ENCODE peak calls at places on chromosomes 13 and 19, in eight cellular contexts. O is K562, D is stomach, R is upper lobe of left lung, G is tibial nerve, H is sigmoid colon, M is transverse colon, L is A549. S is an unnamed sample.

GRCh38 chr19:46716013-46716671 is 772 bp downstream of the PRKD2 start:
- DNase-seq in O (peak), D (peak), R (no peak), G (no peak), H (peak), M (peak), L (no peak), S (no peak)

GRCh38 chr13:93552596-93552995 is 326.0 kb downstream of the GPC6 start:
- DNase-seq in O (no peak), D (no peak), R (no peak), G (no peak), H (no peak), M (no peak), L (no peak), S (no peak)

GRCh38 chr19:44848036-44848804 is 2.1 kb downstream of the NECTIN2 start:
- DNase-seq in O (peak), D (no peak), R (no peak), G (no peak), H (peak), M (no peak), L (no peak), S (peak)

GRCh38 chr13:112812306-112813034 is 122.6 kb downstream of the ATP11A start:
- DNase-seq in O (no peak), D (peak), R (no peak), G (no peak), H (peak), M (no peak), L (no peak), S (no peak)

GRCh38 chr19:30665449-30665848 is 293.3 kb downstream of the ZNF536 start:
- DNase-seq in O (no peak), D (no peak), R (no peak), G (no peak), H (no peak), M (no peak), L (no peak), S (no peak)

GRCh38 chr19:4390017-4390861 is 10.1 kb downstream of the SH3GL1 start:
- DNase-seq in O (no peak), D (no peak), R (peak), G (no peak), H (no peak), M (peak), L (no peak), S (no peak)

GRCh38 chr19:11225815-11226214 is 13.6 kb upstream of the ANGPTL8 start:
- DNase-seq in O (no peak), D (no peak), R (no peak), G (no peak), H (no peak), M (no peak), L (no peak), S (no peak)

GRCh38 chr13:113164492-113164891 is 6.0 kb downstream of the PROZ start:
- DNase-seq in O (no peak), D (no peak), R (no peak), G (no peak), H (no peak), M (no peak), L (no peak), S (no peak)

GRCh38 chr13:31029129-31029528 is 96.7 kb downstream of the TEX26 start:
- DNase-seq in O (no peak), D (no peak), R (no peak), G (no peak), H (no peak), M (no peak), L (no peak), S (no peak)

GRCh38 chr19:11692127-11692790 is 46.5 kb downstream of the ZNF823 start:
- DNase-seq in O (no peak), D (no peak), R (no peak), G (no peak), H (no peak), M (no peak), L (no peak), S (no peak)

GRCh38 chr19:32916969-32917611 is 47.5 kb upstream of the SLC7A9 start:
- DNase-seq in O (no peak), D (no peak), R (no peak), G (no peak), H (no peak), M (no peak), L (no peak), S (no peak)

GRCh38 chr13:29502391-29503008 is 93.0 kb downstream of the SLC7A1 start:
- DNase-seq in O (no peak), D (no peak), R (no peak), G (no peak), H (no peak), M (no peak), L (no peak), S (no peak)

GRCh38 chr19:50300814-50301606 is 28.2 kb downstream of the KCNC3 start:
- DNase-seq in O (no peak), D (no peak), R (no peak), G (no peak), H (no peak), M (no peak), L (peak), S (no peak)

GRCh38 chr13:113083022-113083373 is 22.6 kb upstream of the F7 start:
- DNase-seq in O (no peak), D (no peak), R (peak), G (no peak), H (no peak), M (no peak), L (no peak), S (no peak)

GRCh38 chr13:25384747-25385270 is 13.0 kb downstream of the ATP8A2 start:
- DNase-seq in O (no peak), D (no peak), R (no peak), G (no peak), H (no peak), M (no peak), L (no peak), S (no peak)

DNA sequence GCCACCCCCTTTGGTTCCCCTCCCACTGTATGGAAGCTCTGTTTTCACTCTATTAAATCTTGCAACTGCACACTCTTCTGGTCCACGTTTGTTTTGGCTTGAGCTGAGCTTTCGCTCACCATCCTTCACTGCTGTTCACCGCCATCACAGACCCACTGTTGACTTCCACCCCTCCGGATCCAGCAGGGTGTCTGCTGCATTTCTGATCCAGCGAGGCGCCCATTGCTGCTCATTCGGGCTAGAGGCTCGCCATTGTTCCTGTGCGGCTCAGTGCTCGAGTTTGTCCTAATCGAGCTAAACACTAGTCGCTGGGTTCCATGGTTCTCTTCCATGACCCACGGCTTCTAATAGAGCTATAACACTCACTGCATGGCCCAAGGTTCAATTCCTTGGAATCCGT is 42.7 kb downstream of the ACTN4 start:
- DNase-seq in O (no peak), D (no peak), R (no peak), G (no peak), H (no peak), M (no peak), L (no peak), S (no peak)
- H3K4me3 ChIP-seq in O (no peak), D (no peak), R (no peak), G (no peak), H (no peak), M (no peak), L (no peak), S (no peak)

GRCh38 chr13:27151798-27152599 is 19.6 kb downstream of the USP12 start:
- DNase-seq in O (no peak), D (no peak), R (no peak), G (no peak), H (no peak), M (no peak), L (no peak), S (no peak)

GRCh38 chr13:27148900-27149299 is 22.7 kb downstream of the USP12 start:
- DNase-seq in O (no peak), D (no peak), R (no peak), G (no peak), H (no peak), M (no peak), L (no peak), S (no peak)

GRCh38 chr13:27141746-27142145 is 29.9 kb downstream of the USP12 start:
- DNase-seq in O (peak), D (no peak), R (no peak), G (no peak), H (no peak), M (no peak), L (no peak), S (no peak)

GRCh38 chr13:27149702-27150101 is 21.9 kb downstream of the USP12 start:
- DNase-seq in O (no peak), D (no peak), R (no peak), G (no peak), H (no peak), M (no peak), L (no peak), S (no peak)

GRCh38 chr13:27147530-27148170 is 24.0 kb downstream of the USP12 start:
- DNase-seq in O (no peak), D (no peak), R (no peak), G (no peak), H (no peak), M (no peak), L (no peak), S (no peak)
- TF ChIP-seq EP300 in O (no peak), D (no peak), R (no peak), G (no peak), H (no peak), M (no peak), L (no peak), S (no peak)

DNA sequence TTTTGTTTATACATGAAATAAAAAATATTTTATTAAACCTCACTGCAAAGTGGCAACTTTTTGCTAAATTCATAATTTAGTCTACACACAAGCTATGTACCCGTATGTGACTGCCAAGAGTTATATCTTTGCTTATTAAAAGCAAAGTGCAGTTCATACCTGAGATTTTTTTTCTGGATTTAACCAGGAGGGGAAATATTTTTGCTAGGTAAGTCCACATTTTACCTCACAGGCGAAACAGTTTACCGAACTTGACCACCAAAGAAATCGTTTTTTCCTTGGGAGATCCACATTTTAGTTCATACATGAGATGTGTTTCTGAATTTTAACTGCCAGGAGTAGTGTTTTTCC is 12.2 kb upstream of the JSRP1 start:
- DNase-seq in O (no peak), D (no peak), R (no peak), G (no peak), H (no peak), M (no peak), L (no peak), S (no peak)
- H3K4me3 ChIP-seq in O (peak), D (peak), R (peak), G (no peak), H (no peak), M (peak), L (peak), S (peak)

GRCh38 chr19:38046254-38047047 is 139.4 kb downstream of the SIPA1L3 start:
- DNase-seq in O (no peak), D (peak), R (no peak), G (no peak), H (no peak), M (peak), L (no peak), S (no peak)

GRCh38 chr19:38049105-38049649 is 142.2 kb downstream of the SIPA1L3 start:
- DNase-seq in O (no peak), D (peak), R (no peak), G (no peak), H (no peak), M (peak), L (no peak), S (no peak)

GRCh38 chr19:38047641-38048040 is 140.6 kb downstream of the SIPA1L3 start:
- DNase-seq in O (no peak), D (no peak), R (peak), G (no peak), H (no peak), M (no peak), L (no peak), S (no peak)

GRCh38 chr19:38045554-38046253 is 138.7 kb downstream of the SIPA1L3 start:
- DNase-seq in O (no peak), D (no peak), R (no peak), G (no peak), H (no peak), M (no peak), L (no peak), S (no peak)

DNA sequence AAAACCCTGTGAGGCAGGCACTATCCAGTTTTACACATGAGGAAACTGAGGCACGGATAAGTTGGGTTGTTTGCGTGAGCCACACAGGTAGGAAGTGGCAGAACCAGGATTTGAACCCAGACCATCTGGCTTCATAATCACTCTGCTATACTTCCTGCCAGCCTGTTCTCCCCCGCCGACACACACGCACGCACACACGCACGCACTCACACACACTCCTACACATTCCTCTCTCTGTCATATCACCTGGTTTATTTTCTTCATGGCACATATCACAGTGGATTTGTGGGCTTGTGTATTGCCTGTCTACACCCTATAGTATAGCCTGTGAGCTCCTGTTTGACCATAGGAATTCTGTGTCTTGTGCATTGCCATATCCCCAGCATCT is 140.0 kb downstream of the SIPA1L3 start:
- DNase-seq in O (no peak), D (no peak), R (no peak), G (no peak), H (no peak), M (no peak), L (peak), S (no peak)
- TF ChIP-seq EP300 in O (no peak), D (no peak), R (no peak), G (no peak), H (no peak), M (no peak), L (no peak), S (no peak)

GRCh38 chr19:39825093-39825463 is 8.9 kb downstream of the DYRK1B start:
- DNase-seq in O (no peak), D (no peak), R (peak), G (no peak), H (no peak), M (no peak), L (no peak), S (no peak)
- H3K4me3 ChIP-seq in O (no peak), D (peak), R (no peak), G (peak), H (peak), M (no peak), L (no peak), S (no peak)

DNA sequence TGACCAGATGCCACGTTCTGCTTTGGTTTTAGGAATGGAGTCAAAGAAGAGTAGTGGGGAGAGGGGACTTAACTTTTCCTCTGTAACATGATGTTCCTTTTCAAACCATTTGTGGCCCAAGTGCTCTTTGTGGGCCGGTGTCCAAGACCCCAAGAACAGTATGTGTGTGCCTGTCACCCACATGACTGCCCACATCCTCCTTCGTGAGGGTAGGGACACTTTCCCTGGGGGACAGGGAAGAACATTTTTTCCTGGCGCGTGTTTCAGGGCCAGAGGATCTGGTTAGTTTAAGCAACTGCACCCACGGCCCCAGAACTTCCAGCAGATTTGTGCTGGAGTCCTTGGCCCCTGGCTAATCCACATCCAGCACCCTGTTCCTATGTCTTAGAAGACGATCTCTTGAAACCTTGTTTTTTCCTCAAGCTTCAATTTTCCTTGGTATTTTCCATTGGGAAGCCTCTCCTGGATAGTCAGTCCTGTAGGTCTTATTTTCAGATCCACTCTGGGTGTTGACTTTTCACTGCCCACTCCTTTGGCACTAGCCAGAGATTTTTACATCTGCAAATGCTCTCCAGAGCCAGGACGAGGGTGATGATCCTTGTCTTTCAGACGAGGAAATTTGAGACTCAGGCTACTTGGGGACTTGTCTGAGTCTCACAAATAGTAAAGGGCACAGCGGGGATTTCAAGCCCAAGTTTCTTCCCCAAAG is 10.8 kb upstream of the CCDC97 start:
- DNase-seq in O (no peak), D (no peak), R (no peak), G (peak), H (peak), M (peak), L (no peak), S (no peak)
- TF ChIP-seq EP300 in O (no peak), D (no peak), R (peak), G (peak), H (no peak), M (peak), L (no peak), S (no peak)

DNA sequence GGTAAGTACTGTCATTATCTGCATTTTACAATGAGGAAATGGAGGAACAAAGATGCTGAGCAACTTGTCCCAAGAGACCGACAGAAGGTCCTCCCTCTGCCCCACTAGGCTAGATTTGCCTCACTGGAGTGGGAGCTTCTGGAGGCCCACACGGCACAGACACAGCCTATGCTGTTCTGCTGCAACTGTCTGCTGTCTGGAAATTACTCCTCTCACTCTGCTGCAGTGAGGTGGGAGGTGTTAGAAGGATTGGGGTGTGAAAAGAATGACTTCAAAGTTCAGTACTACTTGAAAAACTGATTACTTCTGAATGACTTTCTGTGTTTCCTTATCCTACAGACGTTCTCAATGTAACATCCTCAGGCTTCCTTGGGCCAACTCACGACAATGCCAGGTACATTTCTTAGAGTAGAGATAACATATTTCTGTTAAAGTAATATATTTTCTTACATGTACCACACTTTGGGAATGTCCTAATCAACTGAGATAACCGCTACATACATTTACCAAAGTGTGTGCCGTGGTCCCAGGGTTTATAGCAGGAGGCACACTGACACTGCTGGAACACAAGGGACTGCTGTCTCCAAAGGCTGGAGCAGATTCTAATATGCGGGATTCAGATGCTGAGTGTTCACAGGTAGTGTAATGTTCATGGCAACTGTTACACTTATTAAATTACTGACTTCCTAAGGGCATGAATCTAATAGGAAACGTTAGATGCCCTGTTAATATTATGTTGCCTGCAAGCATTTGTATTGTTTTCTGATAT is 53.5 kb upstream of the WASF3 start:
- DNase-seq in O (no peak), D (no peak), R (no peak), G (no peak), H (peak), M (no peak), L (no peak), S (no peak)
- H3K4me3 ChIP-seq in O (no peak), D (no peak), R (no peak), G (no peak), H (no peak), M (no peak), L (no peak), S (no peak)

DNA sequence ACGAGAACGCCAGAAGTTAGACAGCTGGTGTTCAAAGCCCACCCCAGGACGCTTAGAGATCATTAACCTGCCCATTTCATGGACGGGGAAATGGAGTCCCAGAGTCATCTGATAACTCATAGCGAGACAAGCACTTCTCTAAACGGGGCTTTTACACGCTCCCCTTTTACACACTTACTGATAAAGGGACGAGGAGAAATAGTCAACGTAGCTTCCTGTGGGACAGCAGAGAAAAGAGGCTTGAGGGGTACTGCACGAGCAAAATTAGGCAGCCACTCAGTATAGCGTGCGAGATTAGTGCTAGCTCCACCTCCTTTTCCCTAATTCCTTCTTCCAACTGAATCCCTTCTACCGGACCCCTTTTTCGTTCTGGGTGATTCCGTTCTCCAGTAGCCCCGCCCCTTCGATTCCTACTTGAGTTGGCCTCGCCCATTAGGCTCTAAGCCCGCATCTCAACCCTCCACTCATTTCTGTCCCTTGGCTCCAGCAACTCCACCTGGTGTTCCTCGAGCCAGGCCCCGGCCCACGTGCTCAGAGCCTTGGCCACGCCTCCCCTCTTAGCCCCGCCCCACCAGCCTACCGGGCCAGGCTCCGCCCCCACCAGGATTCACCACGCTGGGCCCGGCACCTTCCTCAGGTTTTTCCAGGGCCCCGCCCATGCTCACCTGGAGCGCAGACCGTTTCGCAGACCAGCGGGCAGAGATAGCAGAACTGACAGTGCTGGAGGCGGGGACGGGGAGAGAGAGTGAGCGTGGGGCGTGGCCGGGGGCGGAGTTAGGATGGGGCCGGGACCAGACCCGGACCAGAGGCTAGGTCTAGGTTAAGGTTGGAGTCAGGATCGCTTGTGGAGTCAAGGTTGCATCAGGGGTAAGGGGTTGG is 3.6 kb downstream of the HRC start:
- DNase-seq in O (peak), D (peak), R (peak), G (peak), H (peak), M (peak), L (peak), S (peak)
- TF ChIP-seq EP300 in O (no peak), D (no peak), R (no peak), G (no peak), H (no peak), M (no peak), L (no peak), S (no peak)

GRCh38 chr19:9622531-9622930 is 1.5 kb upstream of the ZNF561 start:
- DNase-seq in O (no peak), D (no peak), R (no peak), G (no peak), H (no peak), M (no peak), L (no peak), S (no peak)
- H3K4me3 ChIP-seq in O (no peak), D (no peak), R (no peak), G (no peak), H (no peak), M (no peak), L (no peak), S (no peak)

S was measured in ovary.